ENCODE peak calls at places on chromosomes 16 and 17, in five cellular contexts. S is ovary, U is Peyer's patch, N is testis, J is breast epithelium. H is an unnamed sample. For H3K4me1 and H3K9me3, the result is how much of the 10 kb centered on the place peaks cover.

GRCh38 chr17:79129523-79129922 is 54.9 kb downstream of the ENGASE start:
- DNase-seq in S (no peak), U (no peak), N (no peak), J (no peak), H (no peak)

GRCh38 chr17:60947100-60947499 is 269.4 kb downstream of the BCAS3 start:
- DNase-seq in S (no peak), U (no peak), N (no peak), J (no peak), H (no peak)

GRCh38 chr16:15606521-15607220 is 36.3 kb downstream of the MARF1 start:
- DNase-seq in S (no peak), U (no peak), N (no peak), J (no peak), H (no peak)

GRCh38 chr16:86529160-86529559 is 18.8 kb downstream of the FOXF1 start:
- DNase-seq in S (no peak), U (no peak), N (no peak), J (no peak), H (no peak)

GRCh38 chr16:14181371-14182050 is 110.4 kb downstream of the MRTFB start:
- DNase-seq in S (no peak), U (no peak), N (no peak), J (no peak), H (no peak)

GRCh38 chr16:9092282-9092962 is 978 bp downstream of the HAPSTR1 start:
- DNase-seq in S (peak), U (peak), N (peak), J (no peak), H (peak)

GRCh38 chr17:67244621-67245072 is 349 bp downstream of the HELZ start:
- DNase-seq in S (peak), U (no peak), N (peak), J (no peak), H (no peak)

GRCh38 chr16:12211870-12212690 is 235.5 kb downstream of the SNX29 start:
- DNase-seq in S (no peak), U (no peak), N (no peak), J (no peak), H (no peak)

GRCh38 chr16:6541262-6541661 is 791.4 kb upstream of the RBFOX1 start:
- DNase-seq in S (no peak), U (no peak), N (no peak), J (no peak), H (no peak)

GRCh38 chr17:14621826-14622621 is 321.1 kb downstream of the HS3ST3B1 start:
- DNase-seq in S (no peak), U (no peak), N (no peak), J (no peak), H (no peak)

GRCh38 chr16:81413245-81413990 is 31.2 kb upstream of the CMIP start:
- DNase-seq in S (no peak), U (no peak), N (no peak), J (no peak), H (no peak)

GRCh38 chr17:73340093-73340596 is 28.3 kb upstream of the CDC42EP4 start:
- DNase-seq in S (no peak), U (no peak), N (no peak), J (no peak), H (no peak)

GRCh38 chr17:8745586-8746500 is 1.2 kb upstream of the CCDC42 start:
- DNase-seq in S (peak), U (peak), N (peak), J (no peak), H (peak)

GRCh38 chr17:19464033-19465026 is 53.3 kb downstream of the RNF112 start:
- DNase-seq in S (peak), U (peak), N (peak), J (no peak), H (no peak)

GRCh38 chr16:27273670-27274522 is 5.3 kb upstream of the NSMCE1 start:
- DNase-seq in S (no peak), U (no peak), N (no peak), J (no peak), H (no peak)

GRCh38 chr17:37024181-37024637 is 75.5 kb downstream of the AATF start:
- DNase-seq in S (no peak), U (no peak), N (no peak), J (no peak), H (no peak)

GRCh38 chr17:4534928-4535666 is 20.1 kb downstream of the MYBBP1A start:
- DNase-seq in S (no peak), U (no peak), N (no peak), J (no peak), H (no peak)

GRCh38 chr17:42750730-42751356 is 6.0 kb upstream of the EZH1 start:
- DNase-seq in S (no peak), U (no peak), N (no peak), J (no peak), H (no peak)

GRCh38 chr17:30093463-30094147 is 23.0 kb upstream of the NSRP1 start:
- DNase-seq in S (no peak), U (peak), N (peak), J (no peak), H (no peak)

GRCh38 chr16:69201787-69202186 is 14.8 kb downstream of the SNTB2 start:
- DNase-seq in S (no peak), U (no peak), N (no peak), J (no peak), H (no peak)

GRCh38 chr17:8375738-8376259 is 705 bp downstream of the KRABD2 start:
- DNase-seq in S (no peak), U (no peak), N (no peak), J (no peak), H (no peak)

GRCh38 chr17:59829217-59830006 is 63.3 kb downstream of the TUBD1 start:
- DNase-seq in S (no peak), U (no peak), N (no peak), J (no peak), H (no peak)

GRCh38 chr17:30600830-30601494 is 123.8 kb downstream of the GOSR1 start:
- DNase-seq in S (peak), U (no peak), N (peak), J (no peak), H (peak)

GRCh38 chr16:14029658-14030057 is 41.5 kb upstream of the MRTFB start:
- DNase-seq in S (no peak), U (no peak), N (no peak), J (no peak), H (no peak)

GRCh38 chr17:47620503-47621245 is 29.0 kb upstream of the KPNB1 start:
- DNase-seq in S (no peak), U (no peak), N (no peak), J (no peak), H (no peak)

GRCh38 chr17:54944796-54945195 is 23.7 kb downstream of the COX11 start:
- DNase-seq in S (no peak), U (no peak), N (no peak), J (no peak), H (no peak)

GRCh38 chr17:50881182-50881581 is 15.0 kb upstream of the TOB1 start:
- DNase-seq in S (no peak), U (no peak), N (no peak), J (no peak), H (no peak)

GRCh38 chr16:73231379-73231778 is 183.5 kb upstream of the ZFHX3 start:
- DNase-seq in S (no peak), U (no peak), N (no peak), J (no peak), H (no peak)

GRCh38 chr17:8189711-8190477 is at the start of gene BORCS6:
- DNase-seq in S (peak), U (peak), N (peak), J (peak), H (peak)

GRCh38 chr16:69240336-69240735 is 53.4 kb downstream of the SNTB2 start:
- DNase-seq in S (no peak), U (no peak), N (no peak), J (no peak), H (no peak)

GRCh38 chr17:46915596-46915995 is 7.4 kb upstream of the GOSR2 start:
- DNase-seq in S (no peak), U (no peak), N (no peak), J (no peak), H (no peak)

DNA sequence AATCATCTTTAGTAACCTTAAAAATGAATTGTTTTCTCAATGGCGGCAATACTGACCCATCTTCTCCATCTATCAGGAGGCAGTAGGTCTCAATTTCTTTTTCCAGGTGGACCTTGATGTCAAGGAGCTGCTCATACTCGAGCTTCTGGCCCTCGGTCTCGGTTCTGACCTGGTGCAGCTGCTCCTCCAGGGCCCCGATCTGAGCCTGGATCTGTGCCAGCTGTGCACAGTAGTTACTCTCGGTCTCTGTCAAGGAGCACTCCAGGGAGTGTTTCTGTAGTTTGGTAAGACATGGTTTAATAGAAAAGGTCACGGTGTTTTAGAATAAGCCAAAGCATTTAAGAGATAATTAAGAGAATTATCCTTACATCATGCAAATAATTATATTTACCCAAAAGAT is 4.9 kb downstream of the KRT27 start:
- DNase-seq in S (no peak), U (no peak), N (no peak), J (no peak), H (no peak)
- H3K4me3 ChIP-seq in S (no peak), U (no peak), N (no peak), J (no peak), H (no peak)

GRCh38 chr17:76142044-76143041 is 1.3 kb upstream of the FOXJ1 start:
- DNase-seq in S (no peak), U (no peak), N (no peak), J (no peak), H (no peak)
- H3K4me1 ChIP-seq in S (under half), U (under half), N (under half), J (under half), H (half or more)

GRCh38 chr16:31734265-31734664 is 139.3 kb upstream of the ZNF267 start:
- DNase-seq in S (no peak), U (no peak), N (no peak), J (no peak), H (no peak)
- H3K9me3 ChIP-seq in S (under half), U (under half), N (under half), J (half or more), H (under half)

GRCh38 chr16:17468611-17469010 is 2.1 kb downstream of the XYLT1 start:
- DNase-seq in S (no peak), U (no peak), N (no peak), J (no peak), H (no peak)

GRCh38 chr16:17470871-17471744 is at the start of gene XYLT1:
- DNase-seq in S (peak), U (peak), N (peak), J (no peak), H (peak)

GRCh38 chr16:17470002-17470870 is 524 bp downstream of the XYLT1 start:
- DNase-seq in S (peak), U (peak), N (no peak), J (no peak), H (no peak)

GRCh38 chr16:17469011-17469741 is 1.6 kb downstream of the XYLT1 start:
- DNase-seq in S (no peak), U (no peak), N (no peak), J (no peak), H (no peak)

DNA sequence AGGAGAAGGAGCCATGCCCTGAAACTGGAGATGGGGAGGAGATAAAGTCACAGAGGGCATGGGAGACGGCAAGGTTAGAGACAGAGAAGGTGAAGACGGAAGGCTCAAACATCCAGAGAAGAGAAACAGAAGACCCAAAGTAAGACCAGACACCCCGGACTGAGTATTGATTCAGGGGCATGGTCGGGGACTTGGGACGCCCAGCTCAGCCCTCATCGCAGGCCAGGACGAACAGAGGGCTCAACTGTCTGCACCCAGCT is 1.1 kb downstream of the XYLT1 start:
- DNase-seq in S (no peak), U (no peak), N (no peak), J (no peak), H (no peak)
- H3K4me3 ChIP-seq in S (peak), U (peak), N (peak), J (peak), H (peak)

GRCh38 chr16:29319726-29320125 is 86.8 kb downstream of the NPIPB11 start:
- DNase-seq in S (no peak), U (no peak), N (no peak), J (no peak), H (no peak)
- H3K4me1 ChIP-seq in S (under half), U (under half), N (under half), J (under half), H (under half)

GRCh38 chr17:72116692-72117469 is 3.9 kb upstream of the SOX9 start:
- DNase-seq in S (no peak), U (no peak), N (peak), J (no peak), H (no peak)

GRCh38 chr17:72118588-72119279 is 2.1 kb upstream of the SOX9 start:
- DNase-seq in S (no peak), U (no peak), N (peak), J (peak), H (no peak)

GRCh38 chr17:72117470-72117747 is 3.4 kb upstream of the SOX9 start:
- DNase-seq in S (no peak), U (no peak), N (no peak), J (no peak), H (no peak)

GRCh38 chr17:72119280-72119962 is 1.4 kb upstream of the SOX9 start:
- DNase-seq in S (no peak), U (no peak), N (no peak), J (no peak), H (no peak)

DNA sequence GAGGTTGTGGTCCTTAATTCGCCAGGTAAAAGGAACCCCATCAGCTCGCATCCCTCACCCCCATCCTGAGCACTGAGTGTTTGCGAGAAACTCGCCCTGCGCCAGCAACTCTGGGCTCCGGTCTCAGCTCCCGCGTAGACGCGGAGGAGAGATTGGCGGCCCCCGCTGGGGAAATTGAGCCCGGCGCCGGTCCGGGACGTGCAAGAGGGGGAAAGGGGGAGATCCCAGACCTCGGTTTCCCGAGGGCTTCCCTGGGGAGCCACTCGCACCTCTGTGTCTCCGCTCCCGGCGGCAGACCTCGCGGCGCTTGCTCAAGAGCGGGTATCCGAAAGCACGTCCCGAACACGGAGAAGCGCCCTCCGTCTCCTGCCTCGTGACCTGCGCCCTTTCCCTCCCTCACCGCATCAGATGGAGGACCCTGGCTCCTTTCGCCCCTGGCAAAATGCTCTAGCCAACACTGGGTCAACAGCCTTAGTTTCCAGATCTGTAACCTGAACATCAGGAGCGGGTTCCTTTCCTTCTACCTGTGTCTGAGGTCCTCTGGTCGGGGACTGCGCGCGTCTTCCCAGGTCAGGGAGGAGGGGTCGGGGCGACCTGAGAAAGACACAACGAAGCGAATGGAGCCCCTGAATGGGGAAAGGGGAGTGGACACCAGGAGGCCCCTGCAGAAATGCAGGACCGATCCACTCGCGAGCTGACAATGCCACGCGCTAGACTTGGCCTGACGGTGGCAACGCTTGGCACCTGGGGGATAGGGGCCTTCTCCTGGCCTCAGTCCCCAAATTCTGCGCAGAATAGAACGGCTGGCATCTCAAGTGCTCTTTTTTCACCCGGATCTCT is 2.9 kb upstream of the SOX9 start:
- DNase-seq in S (no peak), U (no peak), N (peak), J (no peak), H (no peak)
- H3K9me3 ChIP-seq in S (under half), U (under half), N (under half), J (under half), H (under half)